ENCODE peak calls at places on chromosomes 13 and 19, in four cellular contexts. V, I, O and H are unnamed samples.

GRCh38 chr19:51030631-51031030 is 4.2 kb downstream of the KLK12 start:
- DNase-seq in V (no peak), I (no peak), O (no peak), H (no peak)

GRCh38 chr19:54576411-54576976 is 2.9 kb downstream of the LILRA2 start:
- DNase-seq in V (no peak), I (no peak), O (no peak), H (no peak)

GRCh38 chr13:50453238-50453637 is 390.3 kb downstream of the DLEU7 start:
- DNase-seq in V (no peak), I (no peak), O (no peak), H (no peak)

GRCh38 chr13:71378992-71379905 is 487.8 kb downstream of the DACH1 start:
- DNase-seq in V (no peak), I (no peak), O (no peak), H (no peak)

GRCh38 chr19:19743176-19743575 is 10.3 kb upstream of the ZNF14 start:
- DNase-seq in V (no peak), I (no peak), O (no peak), H (no peak)

GRCh38 chr13:50224534-50224933 is 209.3 kb downstream of the KCNRG start:
- DNase-seq in V (no peak), I (no peak), O (no peak), H (no peak)

GRCh38 chr19:17402982-17403855 is 2.2 kb downstream of the BST2 start:
- DNase-seq in V (no peak), I (no peak), O (peak; percentile 88), H (peak; percentile 72)

GRCh38 chr19:37077615-37077928 is 661 bp upstream of the ZNF420 start:
- DNase-seq in V (no peak), I (peak; percentile 3), O (no peak), H (no peak)

GRCh38 chr19:3316132-3316648 is 50.2 kb upstream of the NFIC start:
- DNase-seq in V (no peak), I (no peak), O (no peak), H (no peak)

GRCh38 chr19:39539519-39540332 is at the start of gene EID2:
- DNase-seq in V (peak; percentile 72), I (peak; percentile 83), O (peak; percentile 96), H (peak; percentile 77)

GRCh38 chr19:39543477-39543857 is 3.5 kb upstream of the EID2 start:
- DNase-seq in V (no peak), I (no peak), O (no peak), H (no peak)

GRCh38 chr19:39539165-39539518 is 819 bp downstream of the EID2 start:
- DNase-seq in V (no peak), I (peak; percentile 52), O (no peak), H (no peak)

GRCh38 chr19:39542198-39542597 is 2.2 kb upstream of the EID2 start:
- DNase-seq in V (no peak), I (no peak), O (peak; percentile 24), H (no peak)

DNA sequence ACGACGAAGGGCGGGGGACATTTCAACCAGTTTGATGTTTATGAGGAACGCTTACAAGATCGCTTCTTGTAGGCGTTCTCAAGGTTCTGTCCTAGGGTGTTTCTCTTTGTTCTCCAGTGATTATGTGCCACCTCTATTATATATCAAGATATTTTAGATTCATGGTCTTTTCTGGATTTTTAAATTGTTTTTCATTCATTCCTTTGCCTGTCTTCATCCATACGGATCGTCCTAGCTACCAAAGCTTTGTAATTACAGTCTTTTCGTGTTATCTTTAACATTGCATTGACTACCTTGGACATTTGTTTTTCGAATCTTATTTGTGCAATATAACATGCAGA is 342 bp upstream of the EID2 start:
- DNase-seq in V (no peak), I (no peak), O (no peak), H (no peak)
- H3K4me3 ChIP-seq in V (no peak overlapping the region), I (peak overlapping the region; percentile 96), O (peak overlapping the region; percentile 94), H (peak overlapping the region; percentile 85)

GRCh38 chr19:4952945-4953344 is 16.0 kb upstream of the KDM4B start:
- DNase-seq in V (no peak), I (no peak), O (no peak), H (no peak)
- TF ChIP-seq SUZ12 in V (no peak), I (no peak), O (no peak), H (no peak)

DNA sequence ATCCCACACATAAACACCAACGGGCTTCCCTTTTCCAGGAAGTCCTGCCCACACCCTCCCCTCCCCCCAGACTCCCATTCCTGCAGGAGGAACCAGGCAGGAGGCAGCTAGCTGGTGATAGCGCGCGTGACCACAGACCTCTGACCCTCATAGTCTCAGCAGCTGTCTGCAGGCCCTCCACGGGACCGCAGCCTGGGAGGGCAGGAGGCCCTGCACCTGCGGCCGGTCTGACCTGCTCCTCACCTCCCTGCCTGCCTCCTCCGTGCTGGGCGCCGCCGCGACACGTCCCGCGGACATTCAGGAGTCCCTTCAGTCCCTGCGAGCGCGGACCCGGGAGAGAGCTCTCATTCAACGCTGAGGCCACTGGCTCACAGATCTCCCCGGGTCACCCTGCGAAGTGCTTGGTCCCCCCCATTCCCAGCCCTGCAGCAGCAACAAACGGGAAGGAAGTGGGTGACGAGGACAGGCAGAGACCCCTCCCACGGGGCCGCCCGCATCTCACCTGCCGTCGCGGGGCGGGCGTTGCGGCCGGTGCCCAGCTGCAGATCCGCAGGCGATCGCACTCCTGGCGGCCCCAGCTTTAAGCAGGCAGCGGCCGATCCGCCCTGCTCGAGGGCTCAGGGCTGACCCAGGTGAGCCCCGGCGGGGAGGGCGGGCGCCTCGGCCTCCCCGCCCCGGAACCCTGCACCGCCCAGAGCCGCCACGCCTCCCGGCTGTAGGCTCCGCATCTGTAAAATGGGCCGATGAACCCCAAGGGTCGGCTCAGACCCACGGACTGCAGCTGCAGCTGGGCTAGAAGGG is 1.1 kb upstream of the ACP5 start:
- DNase-seq in V (no peak), I (peak; percentile 31), O (peak; percentile 73), H (no peak)
- H3K4me3 ChIP-seq in V (peak overlapping the region; percentile 81), I (peak overlapping the region; percentile 47), O (peak overlapping the region; percentile 64), H (no peak overlapping the region)

GRCh38 chr19:21023901-21024300 is 3.4 kb downstream of the ZNF430 start:
- DNase-seq in V (no peak), I (no peak), O (no peak), H (no peak)
- TF ChIP-seq SUZ12 in V (no peak), I (no peak), O (no peak), H (no peak)

GRCh38 chr13:48595330-48596127 is 58.2 kb upstream of the CYSLTR2 start:
- DNase-seq in V (no peak), I (peak; percentile 79), O (peak; percentile 50), H (no peak)

GRCh38 chr13:48594080-48594815 is 59.5 kb upstream of the CYSLTR2 start:
- DNase-seq in V (no peak), I (no peak), O (no peak), H (no peak)

GRCh38 chr13:48593551-48593950 is 60.2 kb upstream of the CYSLTR2 start:
- DNase-seq in V (no peak), I (no peak), O (no peak), H (no peak)

GRCh38 chr13:48590141-48590863 is 57.4 kb upstream of the RCBTB2 start:
- DNase-seq in V (no peak), I (no peak), O (no peak), H (no peak)

DNA sequence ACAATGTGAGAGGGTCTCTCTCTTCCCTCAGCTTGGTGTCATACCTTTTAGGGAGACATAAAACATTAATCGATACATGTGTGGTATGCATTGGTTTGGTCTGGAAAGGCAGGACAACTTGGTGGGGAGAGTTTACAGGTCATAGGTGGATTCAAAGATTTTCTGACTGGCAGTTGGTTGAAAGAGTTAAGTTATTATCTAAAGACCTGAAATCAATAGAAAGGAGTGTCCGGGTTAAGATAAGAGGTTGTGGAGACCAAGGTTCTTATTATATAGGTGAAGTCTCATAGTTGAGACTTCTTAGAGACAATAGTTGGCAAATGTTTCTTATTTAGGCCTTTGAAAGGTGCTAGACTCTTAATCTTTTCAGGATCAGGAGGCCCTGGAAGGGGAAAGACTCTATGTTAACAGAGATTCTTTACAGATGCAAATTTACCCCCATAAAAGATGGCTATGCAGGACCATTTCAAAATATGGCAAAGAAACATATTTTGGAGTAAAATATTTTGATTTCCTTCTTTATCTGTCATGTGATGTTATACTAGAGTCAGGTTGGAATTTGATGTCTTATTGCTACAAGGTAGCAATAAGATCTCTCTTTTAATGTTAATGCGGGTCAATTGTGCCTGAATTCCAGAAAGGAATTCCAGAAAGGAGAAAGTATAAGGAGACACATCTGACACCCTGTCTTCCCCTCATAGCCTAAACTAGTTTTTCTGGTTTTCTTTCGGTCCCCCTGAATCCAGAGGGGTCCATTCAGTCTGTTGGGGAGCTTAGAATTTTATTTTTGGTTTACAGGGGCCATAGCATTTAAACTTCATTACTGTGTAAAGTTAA is 59.2 kb upstream of the RCBTB2 start:
- DNase-seq in V (no peak), I (no peak), O (no peak), H (no peak)
- H3K4me3 ChIP-seq in V (no peak overlapping the region), I (no peak overlapping the region), O (no peak overlapping the region), H (no peak overlapping the region)

DNA sequence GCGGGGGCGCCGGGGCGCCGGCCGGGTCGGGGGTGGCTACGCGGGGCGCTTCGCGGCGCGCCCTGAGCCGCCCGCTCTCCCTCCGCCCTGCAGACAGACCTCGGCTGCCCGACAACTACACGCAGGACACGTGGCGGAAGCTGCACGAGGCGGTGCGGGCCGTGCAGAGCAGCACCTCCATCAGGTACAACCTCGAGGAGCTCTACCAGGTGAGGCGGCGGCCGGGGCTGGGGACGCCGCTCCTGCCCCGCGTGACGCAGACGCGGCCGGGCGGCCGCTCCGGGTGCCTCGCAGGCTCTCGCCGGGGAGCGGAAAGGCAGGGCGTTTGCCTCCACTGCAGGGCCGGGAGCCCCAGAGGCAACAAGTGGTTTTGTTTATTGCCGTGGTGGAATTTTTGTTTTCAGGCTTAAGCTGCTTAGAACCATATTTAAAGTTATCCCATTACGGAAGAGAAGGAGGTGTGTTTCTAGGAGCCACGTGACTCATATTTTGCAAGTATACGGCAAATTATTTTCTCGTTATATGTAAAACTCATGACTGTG is 538 bp downstream of the CUL4A start:
- DNase-seq in V (no peak), I (peak; percentile 32), O (peak; percentile 76), H (no peak)
- TF ChIP-seq SUZ12 in V (no peak), I (no peak), O (no peak), H (no peak)